ENCODE peak calls at places on chromosomes 5 and 9, in six cellular contexts. P is Peyer's patch, Z is WERI-Rb-1, N is mucosa of descending colon, B is IMR-90, A is body of pancreas. O is an unnamed sample. For H3K9me3, the result is how much of the 10 kb centered on the place peaks cover.

GRCh38 chr9:38434833-38435232 is 10.6 kb upstream of the IGFBPL1 start:
- DNase-seq in P (no peak), N (no peak), B (no peak), A (peak), Z (no peak), O (no peak)

GRCh38 chr9:127976943-127977871 is 3.6 kb downstream of the EEIG1 start:
- DNase-seq in P (peak), A (no peak), N (peak), Z (no peak), B (no peak), O (no peak)

GRCh38 chr9:37026936-37027581 is 7.0 kb downstream of the PAX5 start:
- DNase-seq in P (no peak), N (no peak), A (no peak), Z (peak), B (no peak), O (no peak)

GRCh38 chr9:136979769-136980587 is 2.7 kb downstream of the PTGDS start:
- DNase-seq in P (no peak), B (no peak), N (no peak), A (no peak), Z (no peak), O (no peak)

GRCh38 chr5:7087719-7088297 is 308.1 kb upstream of the ADCY2 start:
- DNase-seq in B (no peak), N (no peak), P (no peak), Z (no peak), A (no peak), O (no peak)

GRCh38 chr5:16759147-16759800 is 142.5 kb upstream of the RETREG1 start:
- DNase-seq in A (no peak), P (no peak), B (peak), N (no peak), Z (no peak), O (no peak)

GRCh38 chr9:123120131-123120530 is 86.7 kb downstream of the GPR21 start:
- DNase-seq in Z (no peak), N (no peak), P (no peak), B (no peak), A (no peak), O (no peak)

GRCh38 chr5:95283761-95284511 is 958 bp downstream of the MCTP1 start:
- DNase-seq in A (peak), P (peak), N (no peak), B (no peak), Z (peak), O (no peak)

GRCh38 chr9:106432631-106433030 is 430.3 kb upstream of the ZNF462 start:
- DNase-seq in P (no peak), N (no peak), A (no peak), Z (no peak), B (no peak), O (no peak)

DNA sequence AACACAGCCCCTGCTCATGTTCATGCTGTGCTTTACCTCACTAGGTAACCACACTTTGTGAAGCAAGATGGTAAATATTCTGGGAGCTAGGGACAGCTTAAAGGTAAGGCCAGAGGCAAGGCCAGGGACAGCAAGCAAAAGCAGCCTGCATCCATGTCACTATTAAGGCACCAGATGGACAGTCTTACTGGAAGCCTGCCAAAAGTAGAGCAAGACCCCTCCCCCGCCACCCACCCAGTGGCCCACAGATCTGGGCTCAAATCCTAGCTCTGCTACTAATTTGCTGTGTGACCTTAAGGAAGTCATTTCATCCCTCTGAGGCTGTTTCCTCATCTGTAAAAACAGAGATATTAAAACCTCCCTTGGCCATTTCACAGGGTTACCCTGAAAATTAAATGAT is 13.2 kb upstream of the ERMP1 start:
- DNase-seq in N (no peak), Z (peak), A (no peak), B (no peak), P (no peak), O (no peak)
- TF ChIP-seq CTCF in N (no peak), Z (no peak), A (no peak), B (no peak), P (no peak), O (no peak)

DNA sequence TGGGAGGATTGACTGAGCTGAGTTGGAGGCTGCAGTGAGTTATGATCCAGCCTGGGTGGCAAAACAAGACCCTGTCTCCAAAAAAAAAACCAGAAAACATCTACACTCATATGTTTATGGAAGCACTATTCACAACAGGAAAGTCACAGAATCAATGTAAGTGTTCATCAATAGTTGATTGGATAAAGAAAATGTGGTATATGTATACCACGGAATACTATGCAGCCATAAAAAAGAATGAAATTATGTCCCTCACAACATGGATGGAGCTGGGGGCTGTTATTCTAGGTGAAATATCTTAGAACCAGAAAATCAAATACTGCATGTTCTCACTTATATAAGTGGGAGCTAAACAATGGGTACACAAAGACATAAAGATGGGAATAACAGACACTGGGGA is 2.8 kb upstream of the SLC25A2 start:
- DNase-seq in A (no peak), N (no peak), B (no peak), P (no peak), Z (no peak), O (no peak)
- H3K9me3 ChIP-seq in A (under half), N (half or more), B (under half), P (under half), Z (under half), O (under half)

DNA sequence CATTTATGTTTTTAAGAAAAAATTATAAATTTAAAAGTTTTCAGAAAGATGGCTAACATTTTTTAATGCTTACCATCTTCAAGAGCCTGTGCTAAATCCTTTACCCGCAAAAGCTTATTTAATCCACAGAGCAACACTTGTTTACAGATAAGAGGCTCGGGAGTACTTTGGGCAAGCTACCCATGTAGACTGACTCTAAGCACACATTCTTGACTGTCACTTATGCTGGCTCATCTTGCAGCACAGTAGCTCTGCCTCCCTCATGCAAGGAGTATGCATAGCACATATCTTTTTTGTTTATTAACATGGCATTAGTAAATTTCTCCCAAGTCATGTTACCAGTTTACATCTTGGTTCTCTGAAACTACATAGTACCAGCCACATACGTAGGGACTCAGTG is 14.7 kb downstream of the SH3RF2 start:
- DNase-seq in B (peak), N (no peak), A (no peak), P (no peak), Z (no peak), O (no peak)
- H3K4me3 ChIP-seq in B (no peak), N (no peak), A (no peak), P (no peak), Z (no peak), O (no peak)

GRCh38 chr5:163564321-163564924 is 59.0 kb downstream of the MAT2B start:
- DNase-seq in P (no peak), Z (peak), B (peak), N (no peak), A (peak), O (peak)
- TF ChIP-seq CTCF in P (peak), Z (peak), B (peak), N (peak), A (peak), O (peak)

GRCh38 chr5:141420855-141421488 is at the start of gene PCDHGA11:
- DNase-seq in Z (peak), P (no peak), N (peak), B (peak), A (peak), O (no peak)
- H3K9me3 ChIP-seq in Z (under half), P (under half), N (half or more), B (half or more), A (under half), O (half or more)

GRCh38 chr5:1155191-1156032 is 43.5 kb upstream of the SLC12A7 start:
- DNase-seq in A (no peak), P (no peak), B (no peak), Z (no peak), N (no peak), O (no peak)

GRCh38 chr5:1153428-1153827 is 41.6 kb upstream of the SLC12A7 start:
- DNase-seq in Z (no peak), P (no peak), A (no peak), B (no peak), N (no peak), O (no peak)

GRCh38 chr5:1158647-1159340 is 42.6 kb upstream of the SLC6A19 start:
- DNase-seq in B (no peak), N (no peak), A (no peak), P (peak), Z (no peak), O (no peak)

GRCh38 chr5:1156754-1157460 is 44.5 kb upstream of the SLC6A19 start:
- DNase-seq in Z (no peak), A (no peak), P (no peak), B (no peak), N (no peak), O (no peak)

GRCh38 chr5:1156033-1156753 is 44.3 kb upstream of the SLC12A7 start:
- DNase-seq in P (no peak), N (no peak), B (no peak), A (no peak), Z (no peak), O (no peak)
- H3K4me3 ChIP-seq in P (peak), N (no peak), B (no peak), A (no peak), Z (no peak), O (no peak)

GRCh38 chr5:1235379-1235778 is 10.2 kb downstream of the SLC6A18 start:
- DNase-seq in B (no peak), A (no peak), P (no peak), N (no peak), Z (no peak), O (no peak)
- TF ChIP-seq CTCF in B (no peak), A (no peak), P (no peak), N (no peak), Z (no peak), O (no peak)